ENCODE peak calls at places on chromosome 22, in eight cellular contexts. Y is AG10803, K is ascending aorta, B is AG09309, F is choroid plexus epithelial cell, I is upper lobe of right lung, E is uterus, Q is fibroblast of mammary gland. R is an unnamed sample.

GRCh38 chr22:50739894-50740293 is 1.9 kb downstream of the ACR start:
- DNase-seq in Y (no peak), K (peak; percentile 48), B (no peak), F (no peak), I (peak; percentile 60), E (no peak), Q (no peak), R (no peak)

GRCh38 chr22:30557243-30557642 is 10.7 kb upstream of the SEC14L6 start:
- DNase-seq in Y (no peak), K (no peak), B (no peak), F (no peak), I (no peak), E (no peak), Q (no peak), R (no peak)

GRCh38 chr22:50305658-50306566 is 1.5 kb downstream of the PLXNB2 start:
- DNase-seq in Y (peak; percentile 98), K (peak; percentile 96), B (peak; percentile 88), F (peak; percentile 80), I (peak; percentile 94), E (peak; percentile 89), Q (peak; percentile 94), R (peak; percentile 85)

GRCh38 chr22:49152146-49152929 is 675.3 kb downstream of the BRD1 start:
- DNase-seq in Y (no peak), K (no peak), B (no peak), F (no peak), I (peak; percentile 62), E (no peak), Q (no peak), R (no peak)

GRCh38 chr22:50734343-50734771 is 3.6 kb upstream of the ACR start:
- DNase-seq in Y (no peak), K (peak; percentile 54), B (no peak), F (no peak), I (no peak), E (peak; percentile 9), Q (no peak), R (no peak)

GRCh38 chr22:29270475-29271271 is 2.6 kb downstream of the EWSR1 start:
- DNase-seq in Y (peak; percentile 27), K (no peak), B (peak; percentile 35), F (peak; percentile 28), I (no peak), E (no peak), Q (peak; percentile 42), R (no peak)

GRCh38 chr22:30864441-30865420 is 103.8 kb downstream of the MORC2 start:
- DNase-seq in Y (no peak), K (peak; percentile 44), B (no peak), F (no peak), I (peak; percentile 54), E (no peak), Q (no peak), R (no peak)

GRCh38 chr22:44879301-44879680 is 126.9 kb downstream of the ARHGAP8 start:
- DNase-seq in Y (no peak), K (peak; percentile 39), B (no peak), F (no peak), I (peak; percentile 46), E (no peak), Q (no peak), R (no peak)

GRCh38 chr22:17241571-17242310 is 22.5 kb upstream of the ADA2 start:
- DNase-seq in Y (no peak), K (no peak), B (no peak), F (no peak), I (no peak), E (no peak), Q (no peak), R (no peak)

GRCh38 chr22:29463487-29464088 is 16.4 kb upstream of the NEFH start:
- DNase-seq in Y (no peak), K (no peak), B (no peak), F (no peak), I (no peak), E (no peak), Q (no peak), R (no peak)

GRCh38 chr22:30521368-30522156 is 16.1 kb upstream of the SEC14L4 start:
- DNase-seq in Y (no peak), K (no peak), B (no peak), F (no peak), I (no peak), E (no peak), Q (no peak), R (no peak)

GRCh38 chr22:22235564-22235963 is 9.0 kb upstream of the VPREB1 start:
- DNase-seq in Y (no peak), K (no peak), B (no peak), F (peak; percentile 42), I (no peak), E (no peak), Q (peak; percentile 34), R (no peak)

GRCh38 chr22:50078761-50079160 is 6.5 kb downstream of the MLC1 start:
- DNase-seq in Y (no peak), K (no peak), B (no peak), F (no peak), I (no peak), E (no peak), Q (no peak), R (no peak)

GRCh38 chr22:26673485-26673884 is 16.1 kb downstream of the MIAT start:
- DNase-seq in Y (peak; percentile 51), K (no peak), B (no peak), F (peak; percentile 22), I (no peak), E (no peak), Q (peak; percentile 45), R (no peak)

GRCh38 chr22:48888466-48889208 is 939.0 kb downstream of the BRD1 start:
- DNase-seq in Y (no peak), K (peak; percentile 50), B (no peak), F (no peak), I (peak; percentile 45), E (no peak), Q (no peak), R (no peak)

GRCh38 chr22:42993651-42994275 is 21.2 kb downstream of the PACSIN2 start:
- DNase-seq in Y (peak; percentile 87), K (peak; percentile 65), B (no peak), F (peak; percentile 51), I (no peak), E (no peak), Q (peak; percentile 65), R (no peak)

GRCh38 chr22:45831394-45831793 is 145.6 kb downstream of the WNT7B start:
- DNase-seq in Y (peak; percentile 19), K (no peak), B (no peak), F (peak; percentile 66), I (no peak), E (no peak), Q (peak; percentile 28), R (no peak)

DNA sequence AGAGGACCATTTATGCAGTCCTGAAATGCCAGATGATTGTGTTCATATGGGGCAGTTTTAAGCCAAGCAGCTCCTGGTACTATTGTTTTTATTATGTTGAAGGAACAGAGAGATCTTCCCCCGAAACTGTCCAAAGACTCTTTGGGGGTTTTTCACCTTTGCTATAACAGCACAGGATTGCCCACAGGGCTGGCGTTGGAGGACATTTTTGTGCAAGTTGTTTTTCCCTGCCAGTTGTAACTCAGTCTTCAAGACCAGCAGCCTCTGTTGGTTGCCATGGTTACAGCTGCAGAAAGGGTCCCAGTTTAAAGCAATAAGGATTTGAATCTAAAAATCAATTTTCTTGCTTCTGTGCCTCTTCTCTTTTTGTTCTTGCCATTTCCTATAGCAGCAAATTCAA is 45.4 kb upstream of the YWHAH start:
- DNase-seq in Y (no peak), K (no peak), B (no peak), F (no peak), I (no peak), E (no peak), Q (no peak), R (no peak)
- H3K4me3 ChIP-seq in Y (no peak overlapping the region), K (no peak overlapping the region), B (no peak overlapping the region), F (no peak overlapping the region), I (no peak overlapping the region), E (no peak overlapping the region), Q (no peak overlapping the region), R (no peak overlapping the region)

DNA sequence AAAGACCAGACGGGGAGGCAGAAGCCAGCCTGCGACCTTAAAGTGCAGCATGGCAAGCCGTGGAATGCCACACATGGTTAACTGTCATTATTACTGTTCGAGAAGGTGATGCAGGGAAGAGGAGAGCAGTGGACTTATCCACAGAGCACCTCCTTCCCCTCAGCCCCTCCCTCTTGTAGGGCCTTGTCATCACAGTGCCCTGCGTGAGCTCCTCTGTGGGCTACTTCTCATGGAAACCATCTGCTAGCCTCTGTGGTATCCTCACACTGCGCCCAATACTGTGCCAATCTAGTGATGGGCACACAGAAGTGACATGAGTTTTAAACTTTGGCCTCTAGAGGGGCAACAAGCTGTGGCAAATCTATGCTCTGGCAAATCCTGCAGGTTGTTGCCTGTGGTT is 18.2 kb upstream of the CCDC134 start:
- DNase-seq in Y (no peak), K (no peak), B (no peak), F (no peak), I (no peak), E (no peak), Q (no peak), R (no peak)
- TF ChIP-seq CTCF in Y (no peak), K (no peak), B (no peak), F (no peak), I (no peak), E (no peak), Q (no peak), R (no peak)

GRCh38 chr22:39524089-39524752 is 3.9 kb downstream of the ATF4 start:
- DNase-seq in Y (no peak), K (no peak), B (no peak), F (no peak), I (no peak), E (no peak), Q (no peak), R (no peak)
- H3K4me3 ChIP-seq in Y (no peak overlapping the region), K (no peak overlapping the region), B (no peak overlapping the region), F (no peak overlapping the region), I (no peak overlapping the region), E (no peak overlapping the region), Q (no peak overlapping the region), R (no peak overlapping the region)

DNA sequence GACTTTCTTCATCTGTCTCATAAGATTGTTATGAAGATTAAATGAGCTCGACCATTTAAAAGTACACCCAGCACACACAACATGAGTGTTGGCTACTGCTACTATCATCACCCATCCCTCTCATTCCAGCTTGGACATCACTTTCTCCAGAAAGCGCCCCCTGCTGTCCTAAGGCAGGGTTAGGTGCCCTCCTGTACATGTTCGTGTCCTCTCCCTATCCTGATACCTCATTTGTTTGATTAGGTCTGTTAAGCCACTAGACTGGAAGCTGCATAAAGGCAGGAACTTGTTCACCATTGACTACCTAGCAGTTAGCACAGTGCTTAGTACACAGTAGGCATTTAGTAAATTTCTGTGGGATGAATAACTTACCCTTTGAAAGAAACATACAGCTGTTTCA is 85.5 kb downstream of the ENTHD1 start:
- DNase-seq in Y (no peak), K (no peak), B (no peak), F (peak; percentile 14), I (no peak), E (no peak), Q (peak; percentile 21), R (no peak)
- TF ChIP-seq CTCF in Y (peak; percentile 28), K (no peak), B (peak; percentile 60), F (peak; percentile 51), I (peak; percentile 35), E (no peak), Q (peak; percentile 52), R (peak; percentile 51)

GRCh38 chr22:19892249-19892879 is 37.7 kb upstream of the GNB1L start:
- DNase-seq in Y (no peak), K (no peak), B (no peak), F (peak; percentile 70), I (no peak), E (peak; percentile 57), Q (peak; percentile 48), R (no peak)
- H3K4me3 ChIP-seq in Y (no peak overlapping the region), K (no peak overlapping the region), B (no peak overlapping the region), F (peak overlapping the region; percentile 33), I (peak overlapping the region; percentile 8), E (peak overlapping the region; percentile 2), Q (no peak overlapping the region), R (no peak overlapping the region)

GRCh38 chr22:19718255-19719054 is 4.2 kb downstream of the SEPTIN5 start:
- DNase-seq in Y (no peak), K (no peak), B (no peak), F (no peak), I (no peak), E (no peak), Q (no peak), R (no peak)
- TF ChIP-seq CTCF in Y (no peak), K (no peak), B (no peak), F (no peak), I (no peak), E (no peak), Q (no peak), R (no peak)

R was measured in retinal pigment epithelial cell.